ENCODE peak calls at places on chromosomes 16 and 17, in nine cellular contexts. B is body of pancreas, J is HEK293T, Z is NCI-H2081, P is T follicular helper cell, F is NB4, R is T-cell, C is HFF-Myc, V is NCI-H69. L is an unnamed sample.

GRCh38 chr17:73133911-73134649 is 30.7 kb upstream of the SSTR2 start:
- DNase-seq in B (no peak), J (no peak), Z (no peak), P (no peak), F (peak; percentile 36), R (no peak), C (no peak), V (peak; percentile 44), L (no peak)

GRCh38 chr17:51258756-51259573 is 884 bp downstream of the MBTD1 start:
- DNase-seq in B (peak; percentile 37), J (peak; percentile 36), Z (peak; percentile 13), P (no peak), F (peak; percentile 55), R (no peak), C (no peak), V (peak; percentile 52), L (no peak)

GRCh38 chr17:44925731-44926697 is 10.7 kb upstream of the GFAP start:
- DNase-seq in B (no peak), J (no peak), Z (no peak), P (no peak), F (no peak), R (no peak), C (no peak), V (no peak), L (no peak)

GRCh38 chr16:30473231-30474061 is 904 bp downstream of the ITGAL start:
- DNase-seq in B (no peak), J (no peak), Z (no peak), P (peak; percentile 22), F (peak; percentile 71), R (no peak), C (no peak), V (no peak), L (no peak)

GRCh38 chr17:81966343-81967243 is 5.6 kb upstream of the NOTUM start:
- DNase-seq in B (no peak), J (no peak), Z (no peak), P (no peak), F (peak; percentile 56), R (no peak), C (no peak), V (peak; percentile 82), L (no peak)

GRCh38 chr16:88781140-88782077 is 3.6 kb downstream of the PIEZO1 start:
- DNase-seq in B (no peak), J (no peak), Z (no peak), P (peak; percentile 51), F (peak; percentile 84), R (peak; percentile 30), C (no peak), V (no peak), L (no peak)

GRCh38 chr16:10511829-10512228 is 68.6 kb downstream of the EMP2 start:
- DNase-seq in B (no peak), J (no peak), Z (no peak), P (no peak), F (no peak), R (no peak), C (no peak), V (no peak), L (no peak)

GRCh38 chr17:69898606-69899005 is 176.4 kb upstream of the KCNJ16 start:
- DNase-seq in B (no peak), J (no peak), Z (no peak), P (no peak), F (no peak), R (no peak), C (no peak), V (no peak), L (no peak)

GRCh38 chr17:216625-217024 is 35.2 kb upstream of the DOC2B start:
- DNase-seq in B (no peak), J (no peak), Z (no peak), P (no peak), F (no peak), R (no peak), C (no peak), V (no peak), L (no peak)

GRCh38 chr17:77207689-77208216 is 67.0 kb downstream of the SEC14L1 start:
- DNase-seq in B (no peak), J (no peak), Z (no peak), P (no peak), F (no peak), R (no peak), C (no peak), V (no peak), L (no peak)

GRCh38 chr17:19867654-19868395 is at the start of gene ULK2:
- DNase-seq in B (peak; percentile 62), J (peak; percentile 43), Z (peak; percentile 33), P (peak; percentile 6), F (peak; percentile 68), R (no peak), C (no peak), V (peak; percentile 82), L (peak; percentile 36)

GRCh38 chr17:46732754-46733398 is 85.6 kb downstream of the WNT3 start:
- DNase-seq in B (no peak), J (no peak), Z (no peak), P (no peak), F (no peak), R (no peak), C (no peak), V (no peak), L (no peak)

GRCh38 chr16:66169817-66170216 is 196.7 kb upstream of the CDH5 start:
- DNase-seq in B (no peak), J (no peak), Z (no peak), P (no peak), F (peak; percentile 19), R (no peak), C (no peak), V (no peak), L (no peak)

GRCh38 chr16:70652322-70652721 is 6.0 kb downstream of the IL34 start:
- DNase-seq in B (no peak), J (no peak), Z (no peak), P (no peak), F (no peak), R (no peak), C (no peak), V (no peak), L (no peak)

GRCh38 chr16:19681637-19682036 is 36.4 kb downstream of the KNOP1 start:
- DNase-seq in B (no peak), J (no peak), Z (no peak), P (no peak), F (no peak), R (no peak), C (no peak), V (no peak), L (no peak)

GRCh38 chr17:32558328-32558955 is 71.6 kb downstream of the CDK5R1 start:
- DNase-seq in B (no peak), J (no peak), Z (no peak), P (no peak), F (no peak), R (no peak), C (no peak), V (no peak), L (no peak)

GRCh38 chr17:79801156-79802038 is 4.5 kb upstream of the CBX8 start:
- DNase-seq in B (no peak), J (peak; percentile 36), Z (no peak), P (no peak), F (peak; percentile 71), R (no peak), C (no peak), V (peak; percentile 80), L (no peak)

GRCh38 chr16:49467540-49468372 is 94.2 kb downstream of the C16orf78 start:
- DNase-seq in B (no peak), J (no peak), Z (no peak), P (no peak), F (no peak), R (no peak), C (no peak), V (no peak), L (no peak)

GRCh38 chr16:30184430-30185140 is 1.2 kb downstream of the CORO1A start:
- DNase-seq in B (peak; percentile 18), J (peak; percentile 19), Z (peak; percentile 57), P (peak; percentile 45), F (peak; percentile 76), R (no peak), C (no peak), V (peak; percentile 96), L (no peak)

GRCh38 chr16:27721548-27722265 is 171.8 kb downstream of the KATNIP start:
- DNase-seq in B (peak; percentile 22), J (no peak), Z (no peak), P (no peak), F (peak; percentile 95), R (no peak), C (peak; percentile 37), V (peak; percentile 21), L (no peak)

L was measured in pulmonary artery endothelial cell.